ENCODE peak calls at places on chromosomes 7 and 10, in ten cellular contexts. A is left lung; Q is GM23248; B is tibial artery; F is CD8-positive, alpha-beta memory T cell; K is A549; G is iPS DF 6.9; T is gastrocnemius medialis; L is effector memory CD4-positive, alpha-beta T cell; U is Peyer's patch. Z is an unnamed sample.

GRCh38 chr7:83987764-83988163 is 206.8 kb downstream of the SEMA3A start:
- DNase-seq in G (no peak), T (no peak), A (no peak), Q (no peak), B (no peak), U (no peak), K (no peak), L (no peak), F (no peak), Z (no peak)

GRCh38 chr10:71015674-71016073 is 127.3 kb upstream of the PCBD1 start:
- DNase-seq in L (no peak), T (no peak), A (no peak), K (no peak), F (no peak), B (no peak), Q (no peak), G (no peak), U (no peak), Z (no peak)

GRCh38 chr10:95236068-95236903 is 42.2 kb downstream of the ACSM6 start:
- DNase-seq in T (no peak), Q (peak; percentile 82), U (no peak), B (peak; percentile 40), G (no peak), A (no peak), F (no peak), K (no peak), L (no peak), Z (no peak)

GRCh38 chr7:43847496-43847895 is 21.8 kb downstream of the MRPS24 start:
- DNase-seq in L (no peak), U (no peak), F (no peak), K (no peak), A (no peak), Q (peak; percentile 11), B (no peak), T (no peak), G (no peak), Z (no peak)

GRCh38 chr10:3780766-3781457 is 4.1 kb downstream of the KLF6 start:
- DNase-seq in T (no peak), F (no peak), B (no peak), G (no peak), Q (peak; percentile 54), K (no peak), U (no peak), L (no peak), A (peak; percentile 73), Z (no peak)

GRCh38 chr10:119769886-119770285 is 44.0 kb downstream of the INPP5F start:
- DNase-seq in A (no peak), F (no peak), U (no peak), B (no peak), Q (peak; percentile 92), T (no peak), K (no peak), L (no peak), G (no peak), Z (no peak)

GRCh38 chr10:96421995-96422394 is 63.2 kb upstream of the OPALIN start:
- DNase-seq in B (no peak), G (no peak), L (no peak), Q (no peak), F (no peak), K (no peak), A (no peak), U (no peak), T (no peak), Z (no peak)

GRCh38 chr7:81150951-81151361 is 232.1 kb upstream of the SEMA3C start:
- DNase-seq in A (no peak), Q (peak; percentile 50), K (no peak), F (no peak), B (no peak), G (no peak), U (no peak), L (no peak), T (no peak), Z (no peak)

GRCh38 chr7:35519971-35520809 is 174.7 kb downstream of the HERPUD2 start:
- DNase-seq in L (peak; percentile 8), U (peak; percentile 26), K (peak; percentile 85), A (no peak), B (no peak), T (peak; percentile 28), G (peak; percentile 33), Q (peak; percentile 73), F (peak; percentile 19), Z (peak; percentile 67)

GRCh38 chr7:92874567-92874966 is 38.2 kb upstream of the CDK6 start:
- DNase-seq in Q (peak; percentile 15), K (no peak), F (no peak), B (no peak), T (no peak), G (no peak), A (no peak), U (no peak), L (no peak), Z (no peak)

GRCh38 chr7:120064565-120064964 is 208.4 kb upstream of the KCND2 start:
- DNase-seq in K (no peak), G (no peak), Q (peak; percentile 68), A (no peak), F (no peak), U (no peak), B (no peak), L (no peak), T (no peak), Z (no peak)

GRCh38 chr10:79048639-79049550 is 19.9 kb upstream of the ZMIZ1 start:
- DNase-seq in F (no peak), Q (no peak), L (no peak), T (no peak), G (no peak), B (peak; percentile 62), K (no peak), U (no peak), A (no peak), Z (peak; percentile 41)

DNA sequence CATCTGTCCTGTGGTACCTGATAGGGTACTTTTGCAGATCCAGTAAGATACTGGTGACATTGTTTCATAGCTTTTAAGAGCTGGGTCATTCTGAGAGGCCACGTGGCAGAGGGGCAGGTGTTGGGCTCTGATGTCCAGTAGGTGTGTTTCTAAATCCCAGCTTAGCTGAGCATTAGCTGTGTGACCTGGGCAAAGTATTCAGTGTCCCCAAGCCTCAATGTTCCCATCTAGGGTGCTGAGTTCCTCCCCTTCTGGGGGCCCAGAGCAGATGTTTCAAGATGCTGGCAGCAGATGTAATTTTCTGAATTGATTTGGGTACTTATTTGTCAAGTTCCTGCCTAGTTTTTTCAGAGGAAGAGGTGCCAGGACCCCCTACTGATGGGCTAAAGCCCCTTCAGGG is 52.9 kb downstream of the NEURL1 start:
- DNase-seq in A (no peak), K (no peak), F (no peak), U (no peak), G (no peak), B (peak; percentile 21), Q (no peak), T (no peak), L (no peak), Z (no peak)
- H3K4me1 ChIP-seq in A (peaks cover 12% of the 10 kb centered on the region), K (peaks cover 4% of the 10 kb centered on the region), F (peaks cover 9% of the 10 kb centered on the region), U (peaks cover 22% of the 10 kb centered on the region), G (peaks cover 5% of the 10 kb centered on the region), B (peaks cover 13% of the 10 kb centered on the region), Q (no peaks in the 10 kb centered on the region), T (peaks cover 61% of the 10 kb centered on the region), L (peaks cover 2% of the 10 kb centered on the region), Z (peaks cover 11% of the 10 kb centered on the region)

DNA sequence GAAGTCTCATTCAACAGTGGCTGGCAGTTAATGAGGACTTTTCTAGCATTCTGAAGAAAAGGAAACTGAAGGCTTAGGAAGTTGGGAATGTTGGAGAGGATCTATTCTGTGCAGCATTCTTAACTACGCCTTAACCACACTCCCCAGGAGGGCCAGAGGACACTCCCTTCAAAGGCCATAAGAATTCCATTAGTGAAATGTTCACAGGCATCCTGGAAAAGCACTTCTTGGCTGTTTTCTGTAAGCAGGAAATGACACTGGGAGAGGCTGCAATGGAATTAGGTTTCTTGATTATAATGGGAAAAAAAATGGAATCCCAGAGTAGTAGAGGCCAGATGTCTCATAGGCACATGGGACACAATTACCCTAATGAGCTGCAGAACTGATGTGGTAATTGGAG is 188.9 kb downstream of the ARHGAP12 start:
- DNase-seq in B (no peak), F (no peak), L (no peak), T (no peak), Q (peak; percentile 71), G (no peak), K (no peak), U (no peak), A (no peak), Z (no peak)
- H3K27ac ChIP-seq in B (no peak overlapping the region), F (no peak overlapping the region), L (no peak overlapping the region), T (no peak overlapping the region), Q (peak overlapping the region; percentile 60), G (no peak overlapping the region), K (no peak overlapping the region), U (no peak overlapping the region), A (no peak overlapping the region), Z (no peak overlapping the region)

GRCh38 chr10:122510736-122511135 is 49.4 kb downstream of the HTRA1 start:
- DNase-seq in L (no peak), A (no peak), Q (no peak), F (no peak), B (no peak), G (no peak), K (no peak), T (no peak), U (no peak), Z (no peak)
- H3K4me1 ChIP-seq in L (peaks cover 13% of the 10 kb centered on the region), A (no peaks in the 10 kb centered on the region), Q (no peaks in the 10 kb centered on the region), F (peaks cover 11% of the 10 kb centered on the region), B (no peaks in the 10 kb centered on the region), G (no peaks in the 10 kb centered on the region), K (no peaks in the 10 kb centered on the region), T (no peaks in the 10 kb centered on the region), U (peaks cover 11% of the 10 kb centered on the region), Z (no peaks in the 10 kb centered on the region)

GRCh38 chr7:155299539-155300202 is 2.0 kb downstream of the INSIG1 start:
- DNase-seq in A (no peak), G (no peak), T (no peak), F (no peak), L (peak; percentile 24), Q (peak; percentile 48), K (no peak), U (peak; percentile 37), B (no peak), Z (no peak)

GRCh38 chr7:155297517-155298287 is at the start of gene INSIG1:
- DNase-seq in A (peak; percentile 97), F (peak; percentile 82), L (peak; percentile 81), G (peak; percentile 66), T (peak; percentile 85), U (peak; percentile 92), Q (peak; percentile 97), K (peak; percentile 86), B (peak; percentile 95), Z (peak; percentile 94)

GRCh38 chr7:155298834-155299538 is 1.3 kb downstream of the INSIG1 start:
- DNase-seq in T (peak; percentile 96), B (peak; percentile 98), Q (peak; percentile 98), U (peak; percentile 98), G (peak; percentile 66), K (peak; percentile 98), A (peak; percentile 99), L (peak; percentile 97), F (peak; percentile 92), Z (peak; percentile 97)

GRCh38 chr7:155296788-155297516 is 726 bp upstream of the INSIG1 start:
- DNase-seq in K (peak; percentile 49), A (peak; percentile 91), U (peak; percentile 62), T (peak; percentile 17), Q (peak; percentile 93), B (peak; percentile 80), G (no peak), L (peak; percentile 86), F (peak; percentile 73), Z (peak; percentile 78)

DNA sequence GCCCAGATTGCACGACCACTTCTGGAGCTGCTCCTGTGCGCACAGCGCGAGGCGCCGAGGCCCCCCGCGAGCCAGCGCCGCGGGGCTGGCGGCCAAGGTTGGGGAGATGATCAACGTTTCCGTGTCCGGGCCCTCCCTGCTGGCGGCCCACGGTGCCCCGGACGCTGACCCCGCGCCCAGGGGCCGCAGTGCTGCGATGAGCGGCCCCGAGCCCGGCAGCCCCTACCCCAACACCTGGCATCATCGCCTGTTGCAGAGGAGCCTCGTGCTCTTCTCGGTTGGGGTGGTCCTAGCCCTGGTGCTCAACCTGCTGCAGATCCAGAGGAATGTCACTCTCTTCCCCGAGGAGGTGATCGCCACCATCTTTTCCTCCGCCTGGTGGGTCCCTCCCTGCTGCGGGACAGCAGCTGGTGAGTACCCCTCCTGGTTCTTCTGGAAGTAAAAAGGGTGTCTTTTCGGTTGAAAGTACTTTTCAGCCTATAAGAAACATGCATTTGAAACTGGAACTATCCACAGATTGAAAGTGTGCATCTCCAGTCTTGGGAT is 683 bp downstream of the INSIG1 start:
- DNase-seq in U (no peak), T (no peak), K (no peak), G (no peak), L (peak; percentile 8), B (no peak), F (peak; percentile 13), A (peak; percentile 84), Q (peak; percentile 61), Z (no peak)
- H3K27ac ChIP-seq in U (peak overlapping the region; percentile 97), T (peak overlapping the region; percentile 84), K (peak overlapping the region; percentile 98), G (no peak overlapping the region), L (peak overlapping the region; percentile 89), B (peak overlapping the region; percentile 92), F (peak overlapping the region; percentile 92), A (peak overlapping the region; percentile 95), Q (peak overlapping the region; percentile 96), Z (peak overlapping the region; percentile 92)

Z was measured in lower lobe of right lung.